ENCODE peak calls at places on chromosomes 7 and 10, in ten cellular contexts. Q, D, S, T, G, U, I, V, X and Z are unnamed samples.

GRCh38 chr10:121235692-121236091 is 362.6 kb downstream of the FGFR2 start:
- DNase-seq in Q (no peak), D (no peak), S (no peak), T (no peak), G (no peak), U (peak; percentile 45), I (no peak), V (no peak), X (no peak), Z (no peak)

GRCh38 chr7:124257638-124258308 is 224.9 kb upstream of the TMEM229A start:
- DNase-seq in Q (no peak), D (no peak), S (no peak), T (no peak), G (no peak), U (no peak), I (no peak), V (no peak), X (no peak), Z (peak; percentile 35)

GRCh38 chr7:95529701-95530100 is 44.0 kb downstream of the ASB4 start:
- DNase-seq in Q (no peak), D (no peak), S (no peak), T (no peak), G (no peak), U (no peak), I (no peak), V (no peak), X (no peak), Z (no peak)

GRCh38 chr10:58217612-58218011 is 50.1 kb downstream of the IPMK start:
- DNase-seq in Q (no peak), D (no peak), S (peak; percentile 20), T (no peak), G (no peak), U (no peak), I (no peak), V (no peak), X (no peak), Z (no peak)

GRCh38 chr7:2245883-2246679 is 4.1 kb downstream of the NUDT1 start:
- DNase-seq in Q (no peak), D (no peak), S (no peak), T (no peak), G (no peak), U (no peak), I (no peak), V (no peak), X (no peak), Z (no peak)

GRCh38 chr10:132714096-132714721 is 71.7 kb downstream of the NKX6-2 start:
- DNase-seq in Q (peak; percentile 43), D (no peak), S (no peak), T (peak; percentile 27), G (no peak), U (peak; percentile 11), I (no peak), V (no peak), X (no peak), Z (no peak)

GRCh38 chr7:97982647-97983046 is 7.3 kb downstream of the OCM2 start:
- DNase-seq in Q (no peak), D (no peak), S (no peak), T (no peak), G (no peak), U (no peak), I (peak; percentile 23), V (no peak), X (no peak), Z (no peak)

GRCh38 chr10:26215923-26216576 is 524 bp upstream of the GAD2 start:
- DNase-seq in Q (no peak), D (no peak), S (no peak), T (no peak), G (peak; percentile 55), U (no peak), I (no peak), V (peak; percentile 49), X (no peak), Z (peak; percentile 68)

GRCh38 chr7:151408839-151409554 is 841 bp downstream of the WDR86 start:
- DNase-seq in Q (no peak), D (no peak), S (no peak), T (no peak), G (no peak), U (peak; percentile 29), I (peak; percentile 82), V (no peak), X (no peak), Z (no peak)

GRCh38 chr7:151410405-151411390 is 860 bp upstream of the WDR86 start:
- DNase-seq in Q (no peak), D (peak; percentile 50), S (no peak), T (no peak), G (peak; percentile 80), U (peak; percentile 29), I (no peak), V (no peak), X (no peak), Z (no peak)

GRCh38 chr7:151408498-151408838 is 1.4 kb downstream of the WDR86 start:
- DNase-seq in Q (no peak), D (no peak), S (no peak), T (no peak), G (no peak), U (no peak), I (no peak), V (no peak), X (no peak), Z (no peak)

GRCh38 chr7:151411551-151411950 is 1.7 kb upstream of the WDR86 start:
- DNase-seq in Q (no peak), D (no peak), S (no peak), T (no peak), G (no peak), U (peak; percentile 12), I (no peak), V (no peak), X (no peak), Z (no peak)

GRCh38 chr7:151409555-151410404 is at the start of gene WDR86:
- DNase-seq in Q (no peak), D (no peak), S (no peak), T (no peak), G (peak; percentile 74), U (peak; percentile 28), I (no peak), V (no peak), X (no peak), Z (no peak)
- TF ChIP-seq CTCF in Q (no peak), D (no peak), S (no peak), T (no peak), G (peak; percentile 12), U (no peak), I (no peak), V (no peak), X (no peak), Z (no peak)

GRCh38 chr7:47236480-47237208 is 345.3 kb downstream of the TNS3 start:
- DNase-seq in Q (no peak), D (no peak), S (no peak), T (no peak), G (no peak), U (no peak), I (no peak), V (no peak), X (no peak), Z (no peak)

GRCh38 chr7:47233996-47234395 is 347.9 kb downstream of the TNS3 start:
- DNase-seq in Q (no peak), D (no peak), S (no peak), T (no peak), G (no peak), U (no peak), I (no peak), V (no peak), X (no peak), Z (no peak)

GRCh38 chr7:47231627-47232026 is 350.3 kb downstream of the TNS3 start:
- DNase-seq in Q (no peak), D (no peak), S (no peak), T (no peak), G (no peak), U (no peak), I (no peak), V (no peak), X (no peak), Z (no peak)

GRCh38 chr7:47231081-47231480 is 350.8 kb downstream of the TNS3 start:
- DNase-seq in Q (no peak), D (no peak), S (no peak), T (no peak), G (no peak), U (no peak), I (no peak), V (no peak), X (no peak), Z (no peak)

GRCh38 chr7:47232751-47233412 is 349.0 kb downstream of the TNS3 start:
- DNase-seq in Q (no peak), D (no peak), S (no peak), T (no peak), G (no peak), U (no peak), I (no peak), V (no peak), X (no peak), Z (no peak)
- TF ChIP-seq CTCF in Q (no peak), D (no peak), S (no peak), T (peak; percentile 4), G (no peak), U (no peak), I (no peak), V (no peak), X (no peak), Z (no peak)

DNA sequence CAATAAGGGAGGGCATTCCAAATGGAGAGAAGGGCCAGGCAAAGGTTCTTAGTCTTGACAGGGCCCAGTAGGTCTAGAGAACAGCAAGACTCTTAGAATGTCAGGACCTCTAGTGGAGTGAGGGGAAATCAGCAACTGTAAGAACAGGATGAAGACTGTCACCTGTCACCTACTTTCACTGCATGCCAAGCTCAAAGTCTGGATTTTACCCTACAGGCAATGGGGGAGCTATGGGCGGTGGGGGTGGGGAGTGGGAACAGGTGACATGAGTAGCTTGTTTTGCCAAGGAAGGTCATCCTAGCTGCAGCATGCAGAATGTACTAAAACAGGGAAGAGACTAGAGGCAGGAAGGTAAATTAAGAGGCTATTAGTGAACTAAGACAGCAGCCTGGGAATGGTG is 18.3 kb downstream of the GOT1 start:
- DNase-seq in Q (peak; percentile 54), D (no peak), S (no peak), T (no peak), G (no peak), U (no peak), I (no peak), V (no peak), X (no peak), Z (no peak)
- TF ChIP-seq CTCF in Q (no peak), D (no peak), S (no peak), T (peak; percentile 9), G (no peak), U (no peak), I (no peak), V (no peak), X (no peak), Z (no peak)

GRCh38 chr7:141754939-141755338 is 9.0 kb upstream of the TAS2R3 start:
- DNase-seq in Q (no peak), D (no peak), S (peak; percentile 16), T (no peak), G (no peak), U (no peak), I (no peak), V (peak; percentile 3), X (no peak), Z (no peak)
- TF ChIP-seq CTCF in Q (peak; percentile 68), D (no peak), S (peak; percentile 43), T (peak; percentile 26), G (peak; percentile 61), U (no peak), I (no peak), V (peak; percentile 20), X (peak; percentile 40), Z (peak; percentile 30)

GRCh38 chr7:149195180-149196150 is at the start of gene ZNF282:
- DNase-seq in Q (peak; percentile 94), D (peak; percentile 85), S (peak; percentile 85), T (peak; percentile 89), G (peak; percentile 93), U (peak; percentile 91), I (peak; percentile 84), V (peak; percentile 89), X (peak; percentile 66), Z (peak; percentile 96)
- TF ChIP-seq CTCF in Q (peak; percentile 49), D (peak; percentile 63), S (peak; percentile 81), T (peak; percentile 92), G (peak; percentile 19), U (peak; percentile 63), I (no peak), V (peak; percentile 92), X (peak; percentile 76), Z (peak; percentile 57)